ENCODE peak calls at places on chromosomes 13 and 19, in six cellular contexts. R, M, U, E, C and X are unnamed samples.

GRCh38 chr13:46527237-46527636 is 25.7 kb upstream of the LRCH1 start:
- DNase-seq in U (no peak), R (no peak), C (no peak), M (no peak), E (no peak), X (no peak)

GRCh38 chr19:27744926-27745844 is 1467.8 kb downstream of the UQCRFS1 start:
- DNase-seq in C (peak; percentile 6), U (no peak), E (no peak), M (no peak), R (no peak), X (no peak)

GRCh38 chr13:99296270-99296865 is 10.8 kb downstream of the GPR183 start:
- DNase-seq in U (no peak), E (no peak), R (no peak), M (no peak), C (no peak), X (no peak)

GRCh38 chr13:114225610-114226009 is 9.1 kb upstream of the CDC16 start:
- DNase-seq in U (peak; percentile 20), R (no peak), M (no peak), C (no peak), E (no peak), X (no peak)

GRCh38 chr19:743168-743687 is 7.7 kb upstream of the MISP start:
- DNase-seq in R (no peak), U (no peak), C (no peak), M (peak; percentile 59), E (peak; percentile 60), X (peak; percentile 38)

GRCh38 chr13:24827799-24828198 is 63.8 kb downstream of the RNF17 start:
- DNase-seq in U (no peak), E (no peak), M (no peak), R (no peak), C (no peak), X (no peak)

GRCh38 chr19:10952809-10953208 is 8.0 kb upstream of the SMARCA4 start:
- DNase-seq in M (no peak), C (no peak), E (no peak), R (no peak), U (no peak), X (no peak)

GRCh38 chr19:10271543-10272086 is 695 bp downstream of the ICAM1 start:
- DNase-seq in E (no peak), U (peak; percentile 37), C (no peak), R (no peak), M (peak; percentile 37), X (no peak)

GRCh38 chr19:6056801-6057650 is 53.3 kb downstream of the RFX2 start:
- DNase-seq in U (peak; percentile 20), C (peak; percentile 44), R (peak; percentile 82), M (peak; percentile 97), E (no peak), X (peak; percentile 76)

GRCh38 chr13:48749699-48750473 is 96.2 kb downstream of the CYSLTR2 start:
- DNase-seq in E (no peak), C (peak; percentile 84), U (peak; percentile 88), M (peak; percentile 93), R (peak; percentile 87), X (peak; percentile 80)

GRCh38 chr13:40206241-40207109 is 460.0 kb downstream of the FOXO1 start:
- DNase-seq in M (peak; percentile 80), R (no peak), E (no peak), C (peak; percentile 72), U (peak; percentile 64), X (no peak)

GRCh38 chr13:97492684-97493371 is 58.9 kb downstream of the RAP2A start:
- DNase-seq in R (no peak), E (no peak), M (no peak), C (no peak), U (no peak), X (no peak)

GRCh38 chr19:39342647-39343305 is 555 bp downstream of the SAMD4B start:
- DNase-seq in E (no peak), U (peak; percentile 12), M (no peak), R (peak; percentile 36), C (no peak), X (no peak)

GRCh38 chr13:44240611-44241010 is 133.0 kb upstream of the SERP2 start:
- DNase-seq in M (no peak), U (no peak), R (no peak), C (no peak), E (no peak), X (no peak)

GRCh38 chr19:52722062-52723005 is 12.5 kb downstream of the ZNF611 start:
- DNase-seq in R (no peak), U (no peak), E (no peak), M (peak; percentile 66), C (no peak), X (no peak)

GRCh38 chr19:7391218-7391670 is 42.5 kb downstream of the ARHGEF18 start:
- DNase-seq in E (no peak), M (peak; percentile 67), U (no peak), C (no peak), R (no peak), X (no peak)

GRCh38 chr19:41872775-41873647 is 4.1 kb upstream of the CD79A start:
- DNase-seq in C (no peak), R (peak; percentile 62), U (peak; percentile 76), E (peak; percentile 50), M (peak; percentile 55), X (peak; percentile 61)

GRCh38 chr13:44237276-44237767 is 136.3 kb upstream of the SERP2 start:
- DNase-seq in E (no peak), R (peak; percentile 76), M (peak; percentile 96), U (peak; percentile 24), C (no peak), X (peak; percentile 46)

GRCh38 chr13:46134961-46135522 is 30.2 kb upstream of the CPB2 start:
- DNase-seq in C (no peak), M (no peak), U (no peak), R (no peak), E (peak; percentile 45), X (no peak)